ENCODE peak calls at places on chromosomes 11 and 22, in ten cellular contexts. W is cardiac fibroblast, E is tibial nerve, K is Calu3, U is A549, M is heart left ventricle, T is AG10803, Y is HFFc6, C is GM23338, J is GM12865. O is an unnamed sample.

GRCh38 chr22:39472570-39473556 is 16.1 kb downstream of the MGAT3 start:
- DNase-seq in M (no peak), J (peak; percentile 40), W (peak; percentile 62), T (no peak), U (no peak), C (no peak), K (peak; percentile 70), Y (no peak), E (no peak), O (no peak)

GRCh38 chr11:86610559-86611341 is 61.7 kb downstream of the ME3 start:
- DNase-seq in E (no peak), K (no peak), T (no peak), J (no peak), W (peak; percentile 46), M (no peak), U (no peak), C (no peak), Y (no peak), O (no peak)

GRCh38 chr11:1128333-1129142 is 29.2 kb upstream of the MUC5AC start:
- DNase-seq in Y (no peak), J (no peak), M (peak; percentile 55), U (no peak), T (no peak), K (peak; percentile 0), W (no peak), C (no peak), E (no peak), O (no peak)

GRCh38 chr11:2885017-2885675 is 429 bp downstream of the CDKN1C start:
- DNase-seq in C (peak; percentile 73), E (no peak), W (peak; percentile 65), Y (no peak), T (peak; percentile 49), U (peak; percentile 64), M (peak; percentile 81), J (no peak), K (peak; percentile 78), O (no peak)

GRCh38 chr11:42175203-42175602 is 715.8 kb upstream of the LRRC4C start:
- DNase-seq in Y (peak; percentile 92), J (no peak), K (no peak), W (peak; percentile 70), T (peak; percentile 53), M (no peak), U (no peak), C (no peak), E (no peak), O (no peak)

GRCh38 chr11:66685276-66686099 is 7.8 kb upstream of the RBM4B start:
- DNase-seq in C (no peak), U (no peak), Y (no peak), J (no peak), W (no peak), M (no peak), K (no peak), T (no peak), E (no peak), O (no peak)

GRCh38 chr22:26460202-26460601 is 23.4 kb downstream of the HPS4 start:
- DNase-seq in M (no peak), Y (no peak), J (no peak), E (no peak), W (no peak), C (no peak), K (no peak), T (no peak), U (no peak), O (peak; percentile 12)

GRCh38 chr11:64675417-64676252 is 47.4 kb downstream of the NRXN2 start:
- DNase-seq in U (peak; percentile 61), K (no peak), E (peak; percentile 59), W (peak; percentile 92), J (peak; percentile 45), Y (peak; percentile 80), T (peak; percentile 91), M (peak; percentile 86), C (no peak), O (peak; percentile 64)

GRCh38 chr22:38901111-38901641 is 29.2 kb upstream of the CBX6 start:
- DNase-seq in Y (no peak), W (no peak), J (no peak), U (no peak), T (no peak), E (no peak), K (no peak), M (no peak), C (no peak), O (no peak)

GRCh38 chr11:61532136-61533038 is 23.8 kb downstream of the LRRC10B start:
- DNase-seq in K (peak; percentile 63), J (peak; percentile 35), E (peak; percentile 12), T (no peak), C (peak; percentile 85), U (peak; percentile 49), Y (no peak), M (no peak), W (peak; percentile 18), O (peak; percentile 65)

GRCh38 chr22:29144786-29145160 is 60.9 kb upstream of the EMID1 start:
- DNase-seq in J (no peak), T (no peak), M (no peak), Y (no peak), K (no peak), W (no peak), C (no peak), E (no peak), U (no peak), O (no peak)

GRCh38 chr11:115674176-115674575 is 170.0 kb upstream of the CADM1 start:
- DNase-seq in Y (no peak), K (no peak), W (no peak), T (peak; percentile 72), U (no peak), C (peak; percentile 63), M (no peak), J (no peak), E (no peak), O (no peak)

GRCh38 chr11:123838199-123838598 is 32.0 kb upstream of the OR6M1 start:
- DNase-seq in J (no peak), Y (no peak), T (no peak), M (no peak), E (no peak), U (no peak), C (no peak), W (no peak), K (no peak), O (no peak)

GRCh38 chr11:111637885-111638284 is 35.6 kb downstream of the SIK2 start:
- DNase-seq in U (no peak), E (no peak), J (peak; percentile 41), W (no peak), Y (no peak), C (peak; percentile 18), M (no peak), K (no peak), T (no peak), O (no peak)

GRCh38 chr11:48051217-48051848 is 71.0 kb downstream of the PTPRJ start:
- DNase-seq in W (no peak), U (no peak), J (no peak), C (no peak), M (no peak), T (no peak), Y (no peak), K (no peak), E (no peak), O (no peak)

GRCh38 chr11:48050304-48050703 is 69.9 kb downstream of the PTPRJ start:
- DNase-seq in T (no peak), W (no peak), Y (no peak), K (no peak), E (no peak), C (no peak), J (no peak), M (no peak), U (no peak), O (no peak)

GRCh38 chr11:48054994-48055291 is 74.6 kb downstream of the PTPRJ start:
- DNase-seq in C (no peak), U (no peak), W (no peak), E (no peak), J (no peak), Y (no peak), M (no peak), K (no peak), T (no peak), O (no peak)

GRCh38 chr11:48055292-48056132 is 75.2 kb downstream of the PTPRJ start:
- DNase-seq in K (peak; percentile 66), U (no peak), M (no peak), J (peak; percentile 61), W (peak; percentile 13), T (no peak), Y (no peak), E (no peak), C (peak; percentile 50), O (no peak)

GRCh38 chr11:48052183-48053040 is 72.1 kb downstream of the PTPRJ start:
- DNase-seq in E (no peak), U (peak; percentile 62), W (peak; percentile 60), J (no peak), T (peak; percentile 79), Y (peak; percentile 64), M (no peak), K (peak; percentile 85), C (peak; percentile 82), O (peak; percentile 66)
- TF ChIP-seq CTCF in E (no peak), U (no peak), W (no peak), J (no peak), T (no peak), Y (no peak), M (no peak), K (no peak), C (no peak), O (no peak)

DNA sequence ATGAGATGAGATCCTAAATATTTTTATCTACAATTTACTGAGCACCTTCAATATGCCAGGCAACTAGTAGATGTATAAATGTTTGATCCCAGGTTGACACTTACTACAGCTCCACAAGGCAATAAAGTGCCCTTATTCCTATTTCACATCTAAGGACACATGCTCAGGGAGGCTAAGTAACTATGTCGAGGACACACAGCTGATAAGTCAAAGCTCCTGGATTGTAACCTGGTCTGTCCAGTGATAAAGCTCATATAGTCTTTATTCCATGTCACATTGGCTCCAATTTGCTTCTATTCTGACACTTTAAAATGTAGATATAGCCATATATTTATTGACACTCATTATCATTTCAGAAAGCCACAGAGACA is 93.8 kb upstream of the BMAL1 start:
- DNase-seq in E (no peak), M (no peak), T (no peak), Y (no peak), U (no peak), W (no peak), J (no peak), K (no peak), C (no peak), O (no peak)
- TF ChIP-seq CTCF in E (no peak), M (no peak), T (no peak), Y (peak; percentile 5), U (no peak), W (no peak), J (no peak), K (no peak), C (no peak), O (no peak)

DNA sequence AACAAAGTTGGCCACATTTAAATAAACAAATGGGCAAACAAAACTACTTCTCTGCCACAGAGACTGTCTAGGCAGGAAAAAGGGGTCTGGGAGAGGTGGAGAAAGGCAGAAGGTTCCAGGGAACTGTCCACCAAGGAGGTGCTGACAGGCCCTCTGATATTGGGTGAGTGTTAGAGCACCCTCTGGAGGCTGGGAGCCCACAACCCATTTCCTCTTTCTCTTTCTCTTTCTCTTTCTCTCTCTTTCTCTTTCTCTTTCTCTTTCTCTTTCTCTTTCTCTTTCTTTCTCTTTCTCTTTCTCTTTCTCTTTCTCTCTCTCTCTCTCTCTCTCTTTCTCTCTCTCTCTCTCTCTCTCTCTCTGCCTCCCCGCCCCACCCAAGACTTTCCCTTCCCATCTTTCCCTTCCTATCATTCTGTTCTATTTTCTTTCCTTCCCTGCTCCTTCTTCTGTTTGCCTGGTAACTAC is 912.8 kb downstream of the DLG2 start:
- DNase-seq in J (peak; percentile 26), M (peak; percentile 40), T (peak; percentile 18), C (peak; percentile 91), E (no peak), Y (no peak), U (peak; percentile 58), K (peak; percentile 65), W (peak; percentile 5), O (peak; percentile 15)
- TF ChIP-seq CTCF in J (no peak), M (peak; percentile 58), T (peak; percentile 52), C (peak; percentile 72), E (no peak), Y (no peak), U (peak; percentile 63), K (peak; percentile 40), W (peak; percentile 33), O (peak; percentile 29)

GRCh38 chr22:24133187-24133965 is 47.9 kb upstream of the SUSD2 start:
- DNase-seq in J (no peak), Y (no peak), U (peak; percentile 27), C (peak; percentile 51), E (no peak), M (peak; percentile 61), K (no peak), W (peak; percentile 40), T (peak; percentile 11), O (no peak)
- TF ChIP-seq CTCF in J (peak; percentile 24), Y (peak; percentile 53), U (no peak), C (peak; percentile 28), E (no peak), M (peak; percentile 37), K (no peak), W (peak; percentile 36), T (peak; percentile 30), O (no peak)

O was measured in RWPE1.